ENCODE peak calls at places on chromosomes 2 and 18, in nine cellular contexts. One of them, this sample, is unnamed.

GRCh38 chr2:73359915-73360697 is 25.5 kb upstream of the ALMS1 start:
- DNase-seq in NCI-H510A treated with DMSO at 0.1 percent for 48 hours: peak; percentile 43
- DNase-seq in iris pigment epithelial cell: peak; percentile 5
- DNase-seq in glomerular endothelial cell: no peak
- DNase-seq in HT1080: no peak
- DNase-seq in CD4-positive, alpha-beta memory T cell: no peak
- DNase-seq in pulmonary artery endothelial cell: no peak
- DNase-seq in astrocyte of the spinal cord: no peak
- DNase-seq in NCI-H2029: no peak
- DNase-seq in this sample: no peak

GRCh38 chr2:67389286-67389685 is 7.8 kb upstream of the ETAA1 start:
- DNase-seq in NCI-H510A treated with DMSO at 0.1 percent for 48 hours: no peak
- DNase-seq in iris pigment epithelial cell: peak; percentile 80
- DNase-seq in glomerular endothelial cell: no peak
- DNase-seq in HT1080: peak; percentile 1
- DNase-seq in CD4-positive, alpha-beta memory T cell: no peak
- DNase-seq in pulmonary artery endothelial cell: peak; percentile 59
- DNase-seq in astrocyte of the spinal cord: peak; percentile 64
- DNase-seq in NCI-H2029: no peak
- DNase-seq in this sample: peak; percentile 30

GRCh38 chr18:58313491-58314032 is 269.5 kb downstream of the NEDD4L start:
- DNase-seq in NCI-H510A treated with DMSO at 0.1 percent for 48 hours: peak; percentile 38
- DNase-seq in iris pigment epithelial cell: no peak
- DNase-seq in glomerular endothelial cell: no peak
- DNase-seq in HT1080: peak; percentile 42
- DNase-seq in CD4-positive, alpha-beta memory T cell: no peak
- DNase-seq in pulmonary artery endothelial cell: no peak
- DNase-seq in astrocyte of the spinal cord: no peak
- DNase-seq in NCI-H2029: peak; percentile 71
- DNase-seq in this sample: peak; percentile 48

GRCh38 chr2:101704816-101705565 is 7.5 kb downstream of the MAP4K4 start:
- DNase-seq in NCI-H510A treated with DMSO at 0.1 percent for 48 hours: no peak
- DNase-seq in iris pigment epithelial cell: peak; percentile 46
- DNase-seq in glomerular endothelial cell: no peak
- DNase-seq in HT1080: no peak
- DNase-seq in CD4-positive, alpha-beta memory T cell: no peak
- DNase-seq in pulmonary artery endothelial cell: no peak
- DNase-seq in astrocyte of the spinal cord: no peak
- DNase-seq in NCI-H2029: no peak
- DNase-seq in this sample: no peak

GRCh38 chr2:239263937-239264837 is 136.6 kb downstream of the HDAC4 start:
- DNase-seq in NCI-H510A treated with DMSO at 0.1 percent for 48 hours: no peak
- DNase-seq in iris pigment epithelial cell: peak; percentile 76
- DNase-seq in glomerular endothelial cell: no peak
- DNase-seq in HT1080: no peak
- DNase-seq in CD4-positive, alpha-beta memory T cell: peak; percentile 57
- DNase-seq in pulmonary artery endothelial cell: no peak
- DNase-seq in astrocyte of the spinal cord: peak; percentile 67
- DNase-seq in NCI-H2029: no peak
- DNase-seq in this sample: no peak

GRCh38 chr2:74525717-74526648 is at the start of gene DQX1:
- DNase-seq in NCI-H510A treated with DMSO at 0.1 percent for 48 hours: no peak
- DNase-seq in iris pigment epithelial cell: peak; percentile 33
- DNase-seq in glomerular endothelial cell: no peak
- DNase-seq in HT1080: peak; percentile 54
- DNase-seq in CD4-positive, alpha-beta memory T cell: no peak
- DNase-seq in pulmonary artery endothelial cell: no peak
- DNase-seq in astrocyte of the spinal cord: no peak
- DNase-seq in NCI-H2029: no peak
- DNase-seq in this sample: no peak

GRCh38 chr18:66193938-66194337 is 410.0 kb downstream of the CDH19 start:
- DNase-seq in NCI-H510A treated with DMSO at 0.1 percent for 48 hours: peak; percentile 10
- DNase-seq in iris pigment epithelial cell: no peak
- DNase-seq in glomerular endothelial cell: no peak
- DNase-seq in HT1080: no peak
- DNase-seq in CD4-positive, alpha-beta memory T cell: no peak
- DNase-seq in pulmonary artery endothelial cell: no peak
- DNase-seq in astrocyte of the spinal cord: no peak
- DNase-seq in NCI-H2029: no peak
- DNase-seq in this sample: no peak

GRCh38 chr2:186306754-186307153 is 179.3 kb upstream of the ZC3H15 start:
- DNase-seq in NCI-H510A treated with DMSO at 0.1 percent for 48 hours: no peak
- DNase-seq in iris pigment epithelial cell: no peak
- DNase-seq in glomerular endothelial cell: no peak
- DNase-seq in HT1080: no peak
- DNase-seq in CD4-positive, alpha-beta memory T cell: no peak
- DNase-seq in pulmonary artery endothelial cell: no peak
- DNase-seq in astrocyte of the spinal cord: no peak
- DNase-seq in NCI-H2029: no peak
- DNase-seq in this sample: no peak

GRCh38 chr2:172415759-172416158 is 11.6 kb upstream of the ITGA6 start:
- DNase-seq in NCI-H510A treated with DMSO at 0.1 percent for 48 hours: peak; percentile 72
- DNase-seq in iris pigment epithelial cell: no peak
- DNase-seq in glomerular endothelial cell: no peak
- DNase-seq in HT1080: no peak
- DNase-seq in CD4-positive, alpha-beta memory T cell: no peak
- DNase-seq in pulmonary artery endothelial cell: no peak
- DNase-seq in astrocyte of the spinal cord: no peak
- DNase-seq in NCI-H2029: no peak
- DNase-seq in this sample: no peak